ENCODE peak calls at places on chromosomes 2 and 18, in six cellular contexts. J is astrocyte, O is cardiac muscle cell, W is heart right ventricle, H is BJ, T is stomach. P is an unnamed sample. For H3K36me3, the result is how much of the 10 kb centered on the place peaks cover.

GRCh38 chr2:226761195-226761583 is 38.4 kb downstream of the IRS1 start:
- DNase-seq in J (no peak), O (no peak), W (no peak), H (no peak), T (no peak), P (no peak)

GRCh38 chr18:79321625-79322024 is 74.1 kb upstream of the NFATC1 start:
- DNase-seq in J (no peak), O (no peak), W (no peak), H (no peak), T (no peak), P (no peak)

GRCh38 chr2:36561223-36561944 is 36.6 kb downstream of the FEZ2 start:
- DNase-seq in J (peak), O (no peak), W (no peak), H (peak), T (no peak), P (no peak)

GRCh38 chr18:6557052-6557451 is 142.3 kb upstream of the L3MBTL4 start:
- DNase-seq in J (no peak), O (peak), W (no peak), H (no peak), T (no peak), P (no peak)

GRCh38 chr2:85309699-85310321 is 18.0 kb downstream of the TGOLN2 start:
- DNase-seq in J (no peak), O (no peak), W (no peak), H (no peak), T (no peak), P (no peak)

GRCh38 chr18:56479836-56480235 is 158.6 kb downstream of the TXNL1 start:
- DNase-seq in J (no peak), O (no peak), W (no peak), H (no peak), T (no peak), P (no peak)

GRCh38 chr2:30680121-30680520 is 127.1 kb downstream of the CAPN13 start:
- DNase-seq in J (no peak), O (no peak), W (no peak), H (no peak), T (no peak), P (no peak)

GRCh38 chr2:238927746-238928519 is 80.0 kb downstream of the TWIST2 start:
- DNase-seq in J (no peak), O (no peak), W (no peak), H (no peak), T (peak), P (no peak)

GRCh38 chr2:120476141-120476540 is 130.2 kb downstream of the INHBB start:
- DNase-seq in J (peak), O (no peak), W (no peak), H (no peak), T (peak), P (peak)

GRCh38 chr2:45168731-45169338 is 159.6 kb upstream of the SIX2 start:
- DNase-seq in J (no peak), O (peak), W (peak), H (no peak), T (no peak), P (peak)

GRCh38 chr2:122191331-122191730 is 435.9 kb downstream of the TSN start:
- DNase-seq in J (no peak), O (peak), W (no peak), H (no peak), T (no peak), P (peak)

GRCh38 chr2:233049194-233049761 is 10.9 kb upstream of the INPP5D start:
- DNase-seq in J (no peak), O (no peak), W (no peak), H (no peak), T (no peak), P (no peak)

GRCh38 chr2:231321556-231322334 is 73.8 kb upstream of the B3GNT7 start:
- DNase-seq in J (no peak), O (no peak), W (peak), H (no peak), T (peak), P (peak)

GRCh38 chr2:157164370-157164769 is 93.1 kb upstream of the GALNT5 start:
- DNase-seq in J (no peak), O (no peak), W (no peak), H (no peak), T (no peak), P (no peak)

GRCh38 chr18:2878656-2879330 is 32.0 kb downstream of the EMILIN2 start:
- DNase-seq in J (no peak), O (no peak), W (no peak), H (no peak), T (no peak), P (no peak)

GRCh38 chr2:133063792-133064191 is 393.8 kb upstream of the LYPD1 start:
- DNase-seq in J (peak), O (peak), W (no peak), H (no peak), T (no peak), P (peak)

DNA sequence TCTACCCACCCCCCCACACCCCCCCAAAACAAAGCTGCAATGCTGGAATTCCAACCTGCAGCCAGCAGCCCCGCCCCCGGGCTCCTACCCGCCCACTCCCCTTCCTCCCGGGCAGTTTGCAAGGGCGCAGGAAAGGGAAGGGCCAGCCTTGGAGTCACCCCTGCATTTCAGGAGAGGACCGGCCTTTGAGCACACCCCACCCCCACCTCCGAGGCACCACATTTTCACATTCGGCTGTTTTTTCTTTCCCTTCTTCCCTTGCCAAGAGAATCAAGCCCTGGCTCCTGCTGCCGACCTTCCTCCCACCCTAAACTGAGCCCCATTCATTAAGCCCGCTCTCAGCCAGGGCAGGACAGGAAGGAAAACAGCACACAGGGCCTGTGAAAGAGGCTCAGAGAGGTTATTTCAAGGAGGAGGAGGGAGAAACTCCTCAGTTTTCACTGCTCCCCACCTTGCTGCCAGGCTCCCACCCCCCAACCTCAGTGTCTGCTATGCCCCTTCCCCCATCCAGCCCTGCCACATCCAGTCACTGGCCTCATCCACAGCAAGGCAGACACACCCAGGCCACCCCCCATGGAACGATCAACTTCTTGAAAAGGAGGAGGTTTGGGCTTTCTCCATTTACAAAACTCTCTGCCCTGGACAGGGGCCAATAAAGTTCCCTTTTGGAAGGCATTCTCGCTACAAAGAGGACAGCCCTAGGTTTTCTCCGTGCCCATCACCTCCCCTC is 11.2 kb downstream of the SMAD7 start:
- DNase-seq in J (peak), O (no peak), W (peak), H (no peak), T (no peak), P (no peak)
- H3K36me3 ChIP-seq in J (under half), O (under half), W (half or more), H (under half), T (under half), P (under half)

GRCh38 chr2:182972548-182972942 is 65.7 kb downstream of the NCKAP1 start:
- DNase-seq in J (no peak), O (no peak), W (no peak), H (no peak), T (no peak), P (no peak)

GRCh38 chr2:182973441-182974352 is 64.6 kb downstream of the NCKAP1 start:
- DNase-seq in J (no peak), O (no peak), W (no peak), H (no peak), T (no peak), P (no peak)

GRCh38 chr2:182970486-182970885 is 67.8 kb downstream of the NCKAP1 start:
- DNase-seq in J (no peak), O (no peak), W (no peak), H (no peak), T (no peak), P (no peak)

GRCh38 chr2:182977463-182977862 is 60.8 kb downstream of the NCKAP1 start:
- DNase-seq in J (no peak), O (no peak), W (no peak), H (no peak), T (no peak), P (no peak)

DNA sequence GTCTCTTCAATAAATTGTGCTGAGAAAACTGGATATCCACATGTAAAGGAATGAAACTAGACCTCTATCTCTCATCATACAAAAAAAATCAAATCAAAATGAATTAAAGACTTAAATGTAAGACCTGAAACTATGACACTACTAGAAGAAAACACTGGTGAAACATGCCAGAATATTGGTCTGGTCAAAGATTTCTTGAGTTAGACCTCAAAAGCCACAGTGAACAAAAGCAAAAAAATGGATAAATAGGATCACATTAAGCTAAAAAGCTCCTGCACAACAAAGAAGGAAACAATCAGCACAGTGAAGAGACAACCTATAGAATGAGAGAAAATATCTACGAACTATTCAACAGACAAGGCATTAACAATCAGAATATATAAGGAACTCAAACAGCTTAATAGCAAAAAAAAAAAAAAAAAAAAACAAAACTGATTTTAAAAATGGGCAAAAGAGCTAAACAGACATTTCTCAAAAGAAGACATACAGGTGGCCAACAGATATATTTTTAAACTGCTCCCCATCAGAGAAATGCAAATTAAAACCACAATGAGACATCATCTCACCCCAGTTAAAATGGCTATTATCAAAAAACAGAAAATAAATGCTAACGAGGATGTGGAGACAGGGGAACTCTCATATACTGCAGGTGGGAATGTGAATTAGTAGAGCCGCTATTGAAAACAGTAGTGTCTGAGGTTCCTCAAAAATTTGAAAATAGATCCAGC is 66.3 kb downstream of the NCKAP1 start:
- DNase-seq in J (no peak), O (no peak), W (no peak), H (no peak), T (no peak), P (no peak)
- H3K4me3 ChIP-seq in J (no peak), O (no peak), W (no peak), H (no peak), T (no peak), P (no peak)

DNA sequence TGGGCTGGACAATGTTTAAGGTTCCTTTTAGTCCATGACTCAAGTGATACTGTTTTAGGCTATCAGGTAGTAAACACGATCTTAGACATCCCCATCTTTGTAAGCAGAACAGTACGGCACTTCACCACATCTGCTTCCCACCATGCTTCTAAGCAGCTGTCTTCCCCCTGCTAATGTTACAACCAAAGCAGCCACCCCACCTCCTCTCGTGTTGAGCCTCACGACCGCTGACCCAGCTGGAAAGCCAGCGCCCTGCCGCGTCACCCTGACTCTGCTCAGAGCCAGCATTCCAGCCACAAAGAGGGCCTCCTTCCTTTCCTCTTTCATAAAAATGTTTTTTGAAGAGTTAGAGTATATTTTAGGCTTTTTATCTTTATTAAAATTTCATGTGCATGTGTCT is 9.4 kb downstream of the MTERF4 start:
- DNase-seq in J (no peak), O (no peak), W (no peak), H (no peak), T (no peak), P (no peak)
- H3K36me3 ChIP-seq in J (under half), O (half or more), W (half or more), H (under half), T (half or more), P (under half)

GRCh38 chr2:110115291-110116032 is at the start of gene MALL:
- DNase-seq in J (no peak), O (peak), W (peak), H (no peak), T (peak), P (no peak)
- H3K4me3 ChIP-seq in J (peak), O (no peak), W (peak), H (peak), T (peak), P (no peak)